ENCODE peak calls at places on chromosome 21, in four cellular contexts. H is HepG2, Q is K562, O is GM12878. D is an unnamed sample.

GRCh38 chr21:15301736-15302135 is 236.9 kb upstream of the NRIP1 start:
- DNase-seq in H (peak; percentile 2), Q (no peak), O (no peak), D (no peak)

GRCh38 chr21:29914326-29914725 is 25.5 kb downstream of the GRIK1 start:
- DNase-seq in H (no peak), Q (no peak), O (no peak), D (no peak)

GRCh38 chr21:14737922-14738321 is 191.8 kb upstream of the SAMSN1 start:
- DNase-seq in H (peak; percentile 70), Q (peak; percentile 39), O (no peak), D (peak; percentile 76)

GRCh38 chr21:41283211-41283818 is 33.3 kb upstream of the FAM3B start:
- DNase-seq in H (peak; percentile 74), Q (peak; percentile 56), O (peak; percentile 61), D (peak; percentile 85)

GRCh38 chr21:43825936-43826622 is 36.7 kb downstream of the RRP1 start:
- DNase-seq in H (peak; percentile 33), Q (no peak), O (no peak), D (peak; percentile 79)

GRCh38 chr21:36021251-36021837 is 39.0 kb downstream of the SETD4 start:
- DNase-seq in H (no peak), Q (no peak), O (peak; percentile 41), D (no peak)

GRCh38 chr21:15625363-15625762 is 104.4 kb upstream of the USP25 start:
- DNase-seq in H (no peak), Q (no peak), O (no peak), D (no peak)

GRCh38 chr21:34869541-34869940 is 179.6 kb downstream of the RUNX1 start:
- DNase-seq in H (no peak), Q (no peak), O (no peak), D (no peak)

GRCh38 chr21:14267071-14267470 is 51.1 kb downstream of the RBM11 start:
- DNase-seq in H (no peak), Q (no peak), O (no peak), D (no peak)

GRCh38 chr21:35316933-35317332 is 267.8 kb upstream of the RUNX1 start:
- DNase-seq in H (no peak), Q (no peak), O (no peak), D (no peak)

GRCh38 chr21:22120616-22121266 is 1122.5 kb downstream of the NCAM2 start:
- DNase-seq in H (no peak), Q (no peak), O (no peak), D (peak; percentile 85)

GRCh38 chr21:25215698-25216384 is 391.4 kb downstream of the MRPL39 start:
- DNase-seq in H (no peak), Q (no peak), O (peak; percentile 40), D (no peak)

GRCh38 chr21:25573409-25574206 is 33.7 kb downstream of the MRPL39 start:
- DNase-seq in H (peak; percentile 6), Q (peak; percentile 22), O (peak; percentile 81), D (no peak)

GRCh38 chr21:35632711-35633110 is 427.6 kb downstream of the SETD4 start:
- DNase-seq in H (no peak), Q (no peak), O (no peak), D (no peak)

GRCh38 chr21:43900690-43901089 is 35.7 kb downstream of the AGPAT3 start:
- DNase-seq in H (no peak), Q (no peak), O (no peak), D (no peak)

GRCh38 chr21:27648560-27648959 is 681.7 kb upstream of the ADAMTS5 start:
- DNase-seq in H (no peak), Q (no peak), O (no peak), D (no peak)

GRCh38 chr21:28904961-28905435 is 87.7 kb downstream of the LTN1 start:
- DNase-seq in H (no peak), Q (no peak), O (no peak), D (no peak)

GRCh38 chr21:24428539-24429186 is 1178.6 kb downstream of the MRPL39 start:
- DNase-seq in H (no peak), Q (no peak), O (no peak), D (no peak)

GRCh38 chr21:25461730-25462129 is 145.6 kb downstream of the MRPL39 start:
- DNase-seq in H (no peak), Q (no peak), O (no peak), D (no peak)

GRCh38 chr21:35573472-35574389 is 486.6 kb downstream of the SETD4 start:
- DNase-seq in H (peak; percentile 35), Q (no peak), O (no peak), D (no peak)

GRCh38 chr21:16420086-16420724 is 690.4 kb downstream of the USP25 start:
- DNase-seq in H (peak; percentile 9), Q (no peak), O (no peak), D (no peak)

GRCh38 chr21:28884481-28884880 is 108.2 kb downstream of the LTN1 start:
- DNase-seq in H (no peak), Q (no peak), O (no peak), D (peak; percentile 19)

GRCh38 chr21:26405735-26406361 is 167.2 kb downstream of the CYYR1 start:
- DNase-seq in H (no peak), Q (no peak), O (no peak), D (peak; percentile 34)

GRCh38 chr21:35311985-35312384 is 262.9 kb upstream of the RUNX1 start:
- DNase-seq in H (no peak), Q (no peak), O (no peak), D (no peak)

GRCh38 chr21:17819878-17820232 is 699 bp upstream of the C21orf91 start:
- DNase-seq in H (peak; percentile 14), Q (peak; percentile 31), O (no peak), D (peak; percentile 45)

GRCh38 chr21:35400233-35400939 is 351.3 kb upstream of the RUNX1 start:
- DNase-seq in H (peak; percentile 67), Q (peak; percentile 18), O (peak; percentile 19), D (peak; percentile 71)

GRCh38 chr21:35664683-35665082 is 395.6 kb downstream of the SETD4 start:
- DNase-seq in H (peak; percentile 3), Q (no peak), O (peak; percentile 11), D (no peak)

GRCh38 chr21:26715878-26716506 is 129.2 kb downstream of the ADAMTS1 start:
- DNase-seq in H (peak; percentile 6), Q (peak; percentile 44), O (no peak), D (peak; percentile 87)

GRCh38 chr21:14538477-14538876 is 7.6 kb downstream of the SAMSN1 start:
- DNase-seq in H (no peak), Q (no peak), O (no peak), D (no peak)

GRCh38 chr21:20999567-21000169 is 1.5 kb downstream of the NCAM2 start:
- DNase-seq in H (peak; percentile 9), Q (peak; percentile 47), O (no peak), D (peak; percentile 72)

GRCh38 chr21:29849735-29850176 is 90.0 kb downstream of the GRIK1 start:
- DNase-seq in H (peak; percentile 30), Q (peak; percentile 62), O (peak; percentile 8), D (peak; percentile 85)

GRCh38 chr21:14916676-14917141 is 148.1 kb downstream of the NRIP1 start:
- DNase-seq in H (no peak), Q (no peak), O (no peak), D (peak; percentile 80)

GRCh38 chr21:17458279-17458678 is 54.6 kb upstream of the CXADR start:
- DNase-seq in H (no peak), Q (no peak), O (no peak), D (no peak)

GRCh38 chr21:18354947-18355346 is 48.6 kb downstream of the TMPRSS15 start:
- DNase-seq in H (no peak), Q (no peak), O (no peak), D (no peak)

GRCh38 chr21:29613021-29613420 is 314.3 kb downstream of the BACH1 start:
- DNase-seq in H (no peak), Q (peak; percentile 28), O (no peak), D (no peak)

GRCh38 chr21:33024278-33025103 is 1.2 kb upstream of the OLIG2 start:
- DNase-seq in H (no peak), Q (no peak), O (no peak), D (peak; percentile 45)
- H3K27me3 ChIP-seq in H (peaks cover 92% of the 10 kb centered on the region), Q (peaks cover 87% of the 10 kb centered on the region), O (peaks cover 41% of the 10 kb centered on the region), D (peaks cover 98% of the 10 kb centered on the region)

GRCh38 chr21:39715804-39716397 is 29.1 kb upstream of the IGSF5 start:
- DNase-seq in H (peak; percentile 33), Q (peak; percentile 64), O (no peak), D (peak; percentile 81)
- TF ChIP-seq JUNB in H (no peak), Q (no peak), O (no peak), D (no peak)

GRCh38 chr21:33673473-33673872 is 31.2 kb downstream of the ITSN1 start:
- DNase-seq in H (no peak), Q (no peak), O (no peak), D (no peak)

GRCh38 chr21:33668620-33669019 is 26.3 kb downstream of the ITSN1 start:
- DNase-seq in H (no peak), Q (no peak), O (no peak), D (no peak)

GRCh38 chr21:33670076-33670475 is 27.8 kb downstream of the ITSN1 start:
- DNase-seq in H (no peak), Q (no peak), O (no peak), D (no peak)

GRCh38 chr21:33674226-33674625 is 31.9 kb downstream of the ITSN1 start:
- DNase-seq in H (no peak), Q (no peak), O (no peak), D (no peak)
- H3K79me2 ChIP-seq in H (peaks cover 21% of the 10 kb centered on the region), Q (no peaks in the 10 kb centered on the region), O (no peaks in the 10 kb centered on the region), D (peaks cover 100% of the 10 kb centered on the region)

GRCh38 chr21:44931501-44932365 is 8.1 kb upstream of the SLX9 start:
- DNase-seq in H (no peak), Q (no peak), O (no peak), D (no peak)

GRCh38 chr21:44933199-44933937 is 6.5 kb upstream of the SLX9 start:
- DNase-seq in H (no peak), Q (no peak), O (no peak), D (no peak)

GRCh38 chr21:44933938-44934260 is 5.9 kb upstream of the SLX9 start:
- DNase-seq in H (no peak), Q (no peak), O (no peak), D (no peak)

GRCh38 chr21:44931137-44931500 is 8.7 kb upstream of the SLX9 start:
- DNase-seq in H (no peak), Q (no peak), O (no peak), D (peak; percentile 57)

GRCh38 chr21:44932366-44933181 is 7.3 kb upstream of the SLX9 start:
- DNase-seq in H (no peak), Q (peak; percentile 78), O (no peak), D (no peak)
- H3K27me3 ChIP-seq in H (peaks cover 4% of the 10 kb centered on the region), Q (peaks cover 35% of the 10 kb centered on the region), O (no peaks in the 10 kb centered on the region), D (peaks cover 73% of the 10 kb centered on the region)

DNA sequence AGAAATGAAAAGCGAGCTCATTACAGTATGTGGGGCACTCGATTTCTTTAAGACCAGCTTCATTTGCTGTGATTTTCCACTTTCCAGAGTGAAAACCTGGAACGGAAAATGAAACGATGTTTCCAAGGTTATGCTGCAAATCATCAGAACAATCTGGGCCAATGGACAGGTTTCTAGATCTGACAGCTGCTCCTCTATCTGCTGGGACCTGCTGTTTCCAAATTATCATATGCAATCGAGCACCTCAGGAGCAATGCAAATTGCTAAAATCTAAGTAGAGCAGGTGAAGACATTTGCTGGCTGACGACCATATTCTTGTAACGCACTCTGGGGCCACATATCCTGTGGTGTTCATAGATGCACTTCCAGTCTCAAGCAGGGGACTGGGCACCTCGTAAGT is 39.7 kb upstream of the TIAM1 start:
- DNase-seq in H (no peak), Q (no peak), O (no peak), D (no peak)
- TF ChIP-seq JUNB in H (no peak), Q (no peak), O (no peak), D (no peak)

GRCh38 chr21:37562920-37563640 is 196.5 kb downstream of the DYRK1A start:
- DNase-seq in H (no peak), Q (peak; percentile 37), O (no peak), D (no peak)
- H3K79me2 ChIP-seq in H (no peaks in the 10 kb centered on the region), Q (peaks cover 10% of the 10 kb centered on the region), O (peaks cover 6% of the 10 kb centered on the region), D (no peaks in the 10 kb centered on the region)

GRCh38 chr21:42407476-42407875 is 3.8 kb downstream of the UBASH3A start:
- DNase-seq in H (no peak), Q (no peak), O (no peak), D (no peak)
- H3K27me3 ChIP-seq in H (peaks cover 6% of the 10 kb centered on the region), Q (no peaks in the 10 kb centered on the region), O (no peaks in the 10 kb centered on the region), D (no peaks in the 10 kb centered on the region)